ENCODE peak calls at places on chromosomes 12 and 14, in five cellular contexts. X, K, P, H and W are unnamed samples.

GRCh38 chr12:22544038-22544979 is at the start of gene C2CD5:
- DNase-seq in H (peak; percentile 99), K (peak; percentile 97), X (peak; percentile 98), P (peak; percentile 91), W (peak; percentile 96)

GRCh38 chr12:53071591-53072551 is 7.3 kb downstream of the SPRYD3 start:
- DNase-seq in K (no peak), P (no peak), H (peak; percentile 85), X (peak; percentile 60), W (peak; percentile 92)

GRCh38 chr14:68088463-68088862 is 268.9 kb downstream of the RAD51B start:
- DNase-seq in X (no peak), K (no peak), P (no peak), H (peak; percentile 56), W (no peak)

GRCh38 chr14:52370406-52370911 is 56.3 kb downstream of the PTGER2 start:
- DNase-seq in K (no peak), X (no peak), H (no peak), P (no peak), W (no peak)

GRCh38 chr12:43937947-43938346 is 102.1 kb downstream of the TMEM117 start:
- DNase-seq in H (peak; percentile 22), P (no peak), X (no peak), K (no peak), W (no peak)

GRCh38 chr14:61553730-61554641 is 141.3 kb upstream of the HIF1A start:
- DNase-seq in K (no peak), X (no peak), H (peak; percentile 95), P (peak; percentile 66), W (no peak)

GRCh38 chr12:106971065-106971464 is 15.4 kb downstream of the TMEM263 start:
- DNase-seq in K (no peak), H (no peak), X (no peak), P (no peak), W (no peak)

GRCh38 chr14:96067985-96068930 is 29.1 kb downstream of the C14orf132 start:
- DNase-seq in P (no peak), H (no peak), X (no peak), K (no peak), W (no peak)

GRCh38 chr12:460301-461230 is 827 bp downstream of the B4GALNT3 start:
- DNase-seq in P (no peak), H (peak; percentile 10), X (peak; percentile 39), K (no peak), W (no peak)

GRCh38 chr14:69092840-69093422 is 60.0 kb downstream of the DCAF5 start:
- DNase-seq in H (no peak), K (no peak), X (no peak), P (no peak), W (no peak)

GRCh38 chr12:4809013-4809448 is 88.8 kb downstream of the GALNT8 start:
- DNase-seq in H (no peak), K (no peak), P (no peak), X (no peak), W (no peak)

GRCh38 chr12:118350908-118351592 is 21.7 kb downstream of the TAOK3 start:
- DNase-seq in H (no peak), P (no peak), K (no peak), X (no peak), W (no peak)

GRCh38 chr12:126905752-126906151 is 1361.2 kb upstream of the TMEM132C start:
- DNase-seq in X (no peak), K (no peak), H (no peak), P (no peak), W (no peak)

GRCh38 chr12:125104978-125105377 is 39.7 kb downstream of the AACS start:
- DNase-seq in K (no peak), H (no peak), P (no peak), X (no peak), W (no peak)

GRCh38 chr12:12072064-12072760 is 1.5 kb downstream of the BCL2L14 start:
- DNase-seq in K (peak; percentile 73), H (no peak), X (peak; percentile 74), P (no peak), W (no peak)

GRCh38 chr14:96497087-96497486 is 5.1 kb upstream of the PAPOLA start:
- DNase-seq in P (no peak), X (no peak), K (no peak), H (no peak), W (no peak)

GRCh38 chr14:83140756-83141155 is 1607.1 kb upstream of the SEL1L start:
- DNase-seq in X (no peak), K (no peak), P (no peak), H (no peak), W (no peak)

GRCh38 chr12:123431951-123432886 is 4.3 kb downstream of the RILPL2 start:
- DNase-seq in X (no peak), P (no peak), K (peak; percentile 30), H (no peak), W (no peak)

GRCh38 chr12:108117163-108117849 is 11.8 kb upstream of the WSCD2 start:
- DNase-seq in H (no peak), X (no peak), K (no peak), P (no peak), W (no peak)

GRCh38 chr12:40099423-40099853 is 6.4 kb downstream of the SLC2A13 start:
- DNase-seq in H (peak; percentile 5), K (no peak), X (peak; percentile 46), P (no peak), W (no peak)

GRCh38 chr14:59252772-59253500 is 64.5 kb downstream of the DAAM1 start:
- DNase-seq in K (no peak), P (no peak), X (no peak), H (peak; percentile 87), W (no peak)

GRCh38 chr12:31471823-31472222 is 119.1 kb downstream of the DENND5B start:
- DNase-seq in P (peak; percentile 9), X (no peak), K (no peak), H (no peak), W (no peak)

GRCh38 chr12:89883630-89884364 is 175.2 kb upstream of the ATP2B1 start:
- DNase-seq in H (peak; percentile 37), X (no peak), P (no peak), K (no peak), W (no peak)

GRCh38 chr14:90487031-90487430 is 90.2 kb downstream of the CALM1 start:
- DNase-seq in K (no peak), H (peak; percentile 38), P (no peak), X (no peak), W (peak; percentile 57)

GRCh38 chr14:60720962-60721330 is 3.2 kb downstream of the SIX4 start:
- DNase-seq in H (no peak), X (no peak), P (no peak), K (no peak), W (no peak)

GRCh38 chr12:104467346-104467837 is 10.6 kb downstream of the CHST11 start:
- DNase-seq in P (no peak), K (no peak), X (no peak), H (no peak), W (no peak)

GRCh38 chr12:98955284-98955683 is 310.2 kb downstream of the APAF1 start:
- DNase-seq in X (no peak), P (no peak), K (no peak), H (peak; percentile 4), W (no peak)

GRCh38 chr12:55068416-55069010 is 48.7 kb downstream of the NEUROD4 start:
- DNase-seq in H (peak; percentile 73), K (no peak), P (peak; percentile 55), X (no peak), W (no peak)

GRCh38 chr12:70664463-70664862 is 27.2 kb upstream of the PTPRB start:
- DNase-seq in P (no peak), H (peak; percentile 36), K (no peak), X (no peak), W (no peak)

GRCh38 chr12:116060765-116061164 is 216.7 kb downstream of the MED13L start:
- DNase-seq in H (no peak), K (no peak), P (no peak), X (no peak), W (no peak)

GRCh38 chr12:87280356-87280755 is 748.8 kb downstream of the C12orf50 start:
- DNase-seq in K (no peak), P (no peak), X (no peak), H (no peak), W (no peak)

GRCh38 chr12:92505373-92506340 is 197.1 kb upstream of the PLEKHG7 start:
- DNase-seq in P (no peak), X (peak; percentile 69), H (peak; percentile 68), K (peak; percentile 60), W (peak; percentile 75)

GRCh38 chr12:4145990-4146859 is 127.3 kb upstream of the CCND2 start:
- DNase-seq in X (no peak), P (no peak), K (no peak), H (no peak), W (no peak)

DNA sequence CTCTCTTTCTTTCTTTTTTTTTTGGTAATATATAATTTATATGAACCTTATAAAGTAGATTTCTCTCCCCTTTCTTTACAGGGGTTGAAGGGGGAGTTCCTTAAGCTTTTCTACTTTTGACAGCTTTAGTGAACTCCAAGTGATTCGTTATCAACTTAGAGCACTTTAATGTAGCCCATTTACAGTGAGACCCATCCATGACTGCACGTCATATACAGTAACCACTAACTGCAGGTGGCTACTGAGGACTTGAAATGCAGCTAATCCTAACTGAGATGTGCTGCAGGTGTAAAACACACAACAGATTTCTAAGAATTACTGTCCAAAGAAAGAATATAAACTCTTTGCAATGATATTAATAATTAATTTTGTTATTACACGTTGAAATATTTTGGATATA is 585 bp downstream of the LRRIQ1 start:
- DNase-seq in X (no peak), K (no peak), P (no peak), H (no peak), W (no peak)
- H3K4me3 ChIP-seq in X (peak overlapping the region; percentile 47), K (peak overlapping the region; percentile 52), P (peak overlapping the region; percentile 65), H (peak overlapping the region; percentile 59), W (peak overlapping the region; percentile 53)

GRCh38 chr14:41605550-41606248 is 977 bp upstream of the LRFN5 start:
- DNase-seq in K (no peak), P (no peak), X (no peak), H (peak; percentile 69), W (no peak)

GRCh38 chr14:41607119-41607785 is 576 bp downstream of the LRFN5 start:
- DNase-seq in X (no peak), K (no peak), H (no peak), P (no peak), W (no peak)

GRCh38 chr14:41606249-41607118 is at the start of gene LRFN5:
- DNase-seq in K (no peak), X (no peak), P (no peak), H (peak; percentile 65), W (no peak)

GRCh38 chr14:41607966-41608663 is 1.4 kb downstream of the LRFN5 start:
- DNase-seq in H (no peak), P (no peak), X (no peak), K (no peak), W (no peak)

GRCh38 chr14:41604793-41605534 is 1.7 kb upstream of the LRFN5 start:
- DNase-seq in H (peak; percentile 93), X (no peak), P (no peak), K (no peak), W (no peak)
- H3K4me3 ChIP-seq in H (peak overlapping the region; percentile 80), X (peak overlapping the region; percentile 59), P (peak overlapping the region; percentile 47), K (peak overlapping the region; percentile 55), W (peak overlapping the region; percentile 45)

GRCh38 chr14:28756896-28757570 is 9.6 kb upstream of the FOXG1 start:
- DNase-seq in P (no peak), H (peak; percentile 64), K (no peak), X (no peak), W (no peak)
- H3K4me3 ChIP-seq in P (no peak overlapping the region), H (peak overlapping the region; percentile 8), K (no peak overlapping the region), X (no peak overlapping the region), W (no peak overlapping the region)

DNA sequence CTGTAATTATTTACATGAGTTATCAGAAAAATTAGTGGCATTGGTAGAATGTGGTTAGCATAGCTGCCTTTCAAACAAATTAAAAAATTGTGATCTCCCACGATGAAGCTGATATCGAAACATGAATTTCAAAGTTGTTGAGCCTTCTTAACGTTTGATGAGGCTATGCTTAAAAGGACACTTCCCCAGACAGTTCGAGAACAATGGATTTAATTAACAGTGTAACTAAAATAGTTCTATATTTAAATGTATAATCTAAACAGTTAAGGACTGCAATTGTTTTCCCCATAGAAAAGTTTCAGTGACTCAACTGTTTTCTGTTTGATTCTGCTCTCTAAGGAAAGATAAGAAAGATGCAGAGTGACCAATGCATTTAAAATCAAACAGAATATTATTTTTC is 1.6 kb downstream of the CLEC2B start:
- DNase-seq in X (no peak), K (no peak), H (peak; percentile 3), P (no peak), W (no peak)
- H3K4me3 ChIP-seq in X (peak overlapping the region; percentile 50), K (peak overlapping the region; percentile 42), H (no peak overlapping the region), P (no peak overlapping the region), W (peak overlapping the region; percentile 30)